ENCODE peak calls at places on chromosomes 5 and 9, in eight cellular contexts. I, R, C, A, V, P, O and Q are unnamed samples.

GRCh38 chr5:171477101-171477500 is 57.7 kb downstream of the FGF18 start:
- DNase-seq in I (no peak), R (peak), C (no peak), A (no peak), V (no peak), P (no peak), O (no peak), Q (no peak)

GRCh38 chr9:34139477-34140146 is 13.1 kb upstream of the DCAF12 start:
- DNase-seq in I (no peak), R (peak), C (no peak), A (no peak), V (no peak), P (no peak), O (no peak), Q (peak)

GRCh38 chr5:73592546-73592945 is 27.0 kb downstream of the UTP15 start:
- DNase-seq in I (no peak), R (peak), C (no peak), A (no peak), V (no peak), P (no peak), O (no peak), Q (no peak)

GRCh38 chr9:70030156-70030555 is 13.5 kb upstream of the MAMDC2 start:
- DNase-seq in I (no peak), R (peak), C (no peak), A (no peak), V (no peak), P (no peak), O (no peak), Q (no peak)

GRCh38 chr5:100505984-100506670 is 29.0 kb upstream of the FAM174A start:
- DNase-seq in I (no peak), R (peak), C (peak), A (no peak), V (no peak), P (no peak), O (no peak), Q (no peak)

GRCh38 chr9:107945493-107945892 is 455.9 kb upstream of the KLF4 start:
- DNase-seq in I (no peak), R (no peak), C (no peak), A (no peak), V (no peak), P (no peak), O (no peak), Q (no peak)

GRCh38 chr9:115267788-115268187 is 149.8 kb upstream of the TNC start:
- DNase-seq in I (no peak), R (peak), C (no peak), A (no peak), V (no peak), P (no peak), O (no peak), Q (no peak)

GRCh38 chr9:131668439-131669233 is 71.2 kb downstream of the RAPGEF1 start:
- DNase-seq in I (peak), R (peak), C (no peak), A (peak), V (peak), P (peak), O (peak), Q (no peak)

GRCh38 chr5:137264041-137264440 is 235.1 kb downstream of the SPOCK1 start:
- DNase-seq in I (no peak), R (no peak), C (no peak), A (no peak), V (no peak), P (no peak), O (no peak), Q (no peak)

GRCh38 chr9:2613730-2614271 is 7.8 kb upstream of the VLDLR start:
- DNase-seq in I (no peak), R (no peak), C (no peak), A (no peak), V (no peak), P (no peak), O (peak), Q (no peak)

GRCh38 chr9:97710356-97711222 is 13.4 kb upstream of the XPA start:
- DNase-seq in I (no peak), R (peak), C (peak), A (peak), V (peak), P (peak), O (peak), Q (peak)

GRCh38 chr9:31243386-31243785 is 1141.1 kb upstream of the ACO1 start:
- DNase-seq in I (no peak), R (no peak), C (no peak), A (no peak), V (no peak), P (no peak), O (no peak), Q (no peak)

GRCh38 chr5:176664479-176664878 is 17.2 kb downstream of the TSPAN17 start:
- DNase-seq in I (no peak), R (no peak), C (no peak), A (no peak), V (no peak), P (no peak), O (no peak), Q (peak)

GRCh38 chr9:130445268-130445983 is 665 bp downstream of the ASS1 start:
- DNase-seq in I (no peak), R (peak), C (peak), A (no peak), V (peak), P (no peak), O (no peak), Q (peak)

GRCh38 chr9:86098793-86099694 is at the start of gene GOLM1:
- DNase-seq in I (no peak), R (peak), C (peak), A (no peak), V (peak), P (peak), O (peak), Q (peak)